ENCODE peak calls at places on chromosomes 3 and 15, in six cellular contexts. Z is kidney epithelial cell, X is brain microvascular endothelial cell, K is sigmoid colon, G is cardiac muscle cell, M is lower leg skin. Q is an unnamed sample.

GRCh38 chr3:179297971-179298725 is 24.7 kb upstream of the ZNF639 start:
- DNase-seq in Z (no peak), X (peak; percentile 23), K (no peak), G (no peak), M (no peak), Q (no peak)

GRCh38 chr15:40002295-40002694 is 36.7 kb downstream of the SRP14 start:
- DNase-seq in Z (no peak), X (peak; percentile 34), K (no peak), G (no peak), M (no peak), Q (peak; percentile 41)

GRCh38 chr15:101031203-101031602 is 112.0 kb downstream of the LRRK1 start:
- DNase-seq in Z (no peak), X (no peak), K (peak; percentile 46), G (no peak), M (no peak), Q (no peak)

GRCh38 chr3:153625506-153625905 is 463.5 kb downstream of the RAP2B start:
- DNase-seq in Z (no peak), X (no peak), K (no peak), G (no peak), M (no peak), Q (peak; percentile 24)

GRCh38 chr15:23035964-23036566 is 3.3 kb downstream of the TUBGCP5 start:
- DNase-seq in Z (no peak), X (peak; percentile 61), K (no peak), G (peak; percentile 68), M (peak; percentile 28), Q (peak; percentile 65)

GRCh38 chr15:97200161-97200560 is 760.3 kb upstream of the ARRDC4 start:
- DNase-seq in Z (no peak), X (no peak), K (no peak), G (no peak), M (no peak), Q (no peak)

GRCh38 chr3:170721563-170721962 is 135.7 kb upstream of the SLC7A14 start:
- DNase-seq in Z (no peak), X (no peak), K (no peak), G (no peak), M (no peak), Q (no peak)

GRCh38 chr3:126916546-126916945 is 66.4 kb upstream of the PLXNA1 start:
- DNase-seq in Z (no peak), X (no peak), K (peak; percentile 24), G (no peak), M (no peak), Q (no peak)

GRCh38 chr3:69164296-69164695 is 41.9 kb upstream of the LMOD3 start:
- DNase-seq in Z (no peak), X (no peak), K (no peak), G (no peak), M (no peak), Q (no peak)

GRCh38 chr3:185658504-185658912 is 72.4 kb downstream of the SENP2 start:
- DNase-seq in Z (peak; percentile 93), X (peak; percentile 99), K (peak; percentile 91), G (no peak), M (peak; percentile 87), Q (peak; percentile 99)

GRCh38 chr15:70025413-70026296 is 72.1 kb downstream of the TLE3 start:
- DNase-seq in Z (no peak), X (no peak), K (no peak), G (no peak), M (no peak), Q (peak; percentile 22)

GRCh38 chr3:175111036-175111435 is 251.9 kb downstream of the NAALADL2 start:
- DNase-seq in Z (no peak), X (peak; percentile 40), K (no peak), G (no peak), M (no peak), Q (peak; percentile 49)

GRCh38 chr3:184540777-184541681 is 20.6 kb upstream of the EPHB3 start:
- DNase-seq in Z (peak; percentile 9), X (peak; percentile 16), K (peak; percentile 69), G (peak; percentile 81), M (peak; percentile 71), Q (peak; percentile 59)

GRCh38 chr15:44726568-44727461 is 9.5 kb upstream of the TRIM69 start:
- DNase-seq in Z (peak; percentile 77), X (peak; percentile 92), K (peak; percentile 73), G (no peak), M (peak; percentile 70), Q (peak; percentile 88)

GRCh38 chr15:79091204-79091867 is 756 bp upstream of the RASGRF1 start:
- DNase-seq in Z (no peak), X (no peak), K (no peak), G (peak; percentile 43), M (no peak), Q (no peak)

GRCh38 chr3:13280122-13280790 is 139.9 kb downstream of the NUP210 start:
- DNase-seq in Z (no peak), X (no peak), K (peak; percentile 54), G (no peak), M (no peak), Q (no peak)
- H3K4me3 ChIP-seq in Z (no peak overlapping the region), X (no peak overlapping the region), K (no peak overlapping the region), G (no peak overlapping the region), M (no peak overlapping the region), Q (no peak overlapping the region)

GRCh38 chr3:52385157-52385556 is 59.7 kb downstream of the SEMA3G start:
- DNase-seq in Z (peak; percentile 14), X (peak; percentile 21), K (no peak), G (peak; percentile 69), M (no peak), Q (peak; percentile 59)
- TF ChIP-seq CTCF in Z (peak; percentile 78), X (peak; percentile 80), K (no peak), G (peak; percentile 52), M (no peak), Q (peak; percentile 57)

GRCh38 chr3:48598323-48599076 is 3.4 kb upstream of the COL7A1 start:
- DNase-seq in Z (peak; percentile 76), X (peak; percentile 84), K (no peak), G (peak; percentile 33), M (peak; percentile 81), Q (peak; percentile 96)
- H3K4me3 ChIP-seq in Z (no peak overlapping the region), X (no peak overlapping the region), K (no peak overlapping the region), G (no peak overlapping the region), M (no peak overlapping the region), Q (peak overlapping the region; percentile 19)

GRCh38 chr3:113339616-113340244 is 101.6 kb downstream of the CFAP44 start:
- DNase-seq in Z (no peak), X (no peak), K (no peak), G (no peak), M (no peak), Q (no peak)
- TF ChIP-seq CTCF in Z (no peak), X (peak; percentile 56), K (no peak), G (peak; percentile 28), M (no peak), Q (peak; percentile 11)

Q was measured in foreskin fibroblast.